ENCODE peak calls at places on chromosomes 7 and 10, in four cellular contexts. B is foreskin fibroblast, P is cardiac muscle cell, M is RWPE1. H is an unnamed sample.
A peak's percentile ranks its signal among the peaks of the same experiment; 100 is the strongest.

GRCh38 chr7:30169585-30169978 is 34.8 kb downstream of the MTURN start:
- DNase-seq in B (peak; percentile 56), P (no peak), M (no peak), H (no peak)

GRCh38 chr7:23055582-23056178 is 41.8 kb upstream of the HYCC1 start:
- DNase-seq in B (peak; percentile 86), P (peak; percentile 77), M (peak; percentile 71), H (peak; percentile 57)

GRCh38 chr7:90595801-90596683 is at the start of gene CDK14:
- DNase-seq in B (peak; percentile 90), P (peak; percentile 82), M (peak; percentile 64), H (peak; percentile 85)

GRCh38 chr7:66100408-66101050 is 14.1 kb upstream of the CRCP start:
- DNase-seq in B (no peak), P (no peak), M (no peak), H (no peak)

GRCh38 chr10:80964955-80965614 is 427.4 kb downstream of the SH2D4B start:
- DNase-seq in B (no peak), P (no peak), M (no peak), H (no peak)

GRCh38 chr10:34139559-34139958 is 675.5 kb downstream of the PARD3 start:
- DNase-seq in B (peak; percentile 70), P (peak; percentile 54), M (no peak), H (no peak)

GRCh38 chr7:69747144-69747543 is 148.9 kb downstream of the AUTS2 start:
- DNase-seq in B (no peak), P (no peak), M (no peak), H (no peak)

GRCh38 chr7:73429218-73429617 is 4.4 kb upstream of the FZD9 start:
- DNase-seq in B (peak; percentile 59), P (peak; percentile 54), M (no peak), H (no peak)

GRCh38 chr10:4755286-4756009 is 70.6 kb upstream of the AKR1E2 start:
- DNase-seq in B (peak; percentile 33), P (peak; percentile 34), M (no peak), H (no peak)

GRCh38 chr7:158926348-158926747 is 70.0 kb downstream of the DYNC2I1 start:
- DNase-seq in B (no peak), P (no peak), M (no peak), H (no peak)

GRCh38 chr10:80699602-80700039 is 161.9 kb downstream of the SH2D4B start:
- DNase-seq in B (peak; percentile 78), P (peak; percentile 73), M (peak; percentile 67), H (peak; percentile 94)

GRCh38 chr10:120426306-120426705 is 30.7 kb upstream of the PLPP4 start:
- DNase-seq in B (no peak), P (no peak), M (no peak), H (no peak)

GRCh38 chr10:126905776-126906703 is 812 bp downstream of the DOCK1 start:
- DNase-seq in B (peak; percentile 74), P (peak; percentile 43), M (peak; percentile 42), H (peak; percentile 60)

GRCh38 chr10:69004821-69005220 is 16.2 kb downstream of the KIFBP start:
- DNase-seq in B (peak; percentile 56), P (peak; percentile 79), M (peak; percentile 34), H (no peak)

GRCh38 chr10:28845009-28845682 is 167.8 kb downstream of the BAMBI start:
- DNase-seq in B (no peak), P (peak; percentile 97), M (no peak), H (no peak)

GRCh38 chr7:560966-561630 is 41.5 kb upstream of the PDGFA start:
- DNase-seq in B (no peak), P (no peak), M (no peak), H (no peak)

GRCh38 chr10:107814865-107815487 is 650.5 kb upstream of the SORCS1 start:
- DNase-seq in B (peak; percentile 87), P (peak; percentile 58), M (peak; percentile 42), H (peak; percentile 68)

GRCh38 chr10:99276848-99277486 is 41.3 kb upstream of the HPSE2 start:
- DNase-seq in B (peak; percentile 54), P (peak; percentile 22), M (peak; percentile 30), H (no peak)

GRCh38 chr7:22205631-22206030 is 151.3 kb downstream of the RAPGEF5 start:
- DNase-seq in B (no peak), P (no peak), M (no peak), H (no peak)

GRCh38 chr10:77360121-77360520 is 277.5 kb downstream of the KCNMA1 start:
- DNase-seq in B (peak; percentile 76), P (no peak), M (no peak), H (no peak)
- TF ChIP-seq CTCF in B (no peak), P (no peak), M (no peak), H (no peak)

DNA sequence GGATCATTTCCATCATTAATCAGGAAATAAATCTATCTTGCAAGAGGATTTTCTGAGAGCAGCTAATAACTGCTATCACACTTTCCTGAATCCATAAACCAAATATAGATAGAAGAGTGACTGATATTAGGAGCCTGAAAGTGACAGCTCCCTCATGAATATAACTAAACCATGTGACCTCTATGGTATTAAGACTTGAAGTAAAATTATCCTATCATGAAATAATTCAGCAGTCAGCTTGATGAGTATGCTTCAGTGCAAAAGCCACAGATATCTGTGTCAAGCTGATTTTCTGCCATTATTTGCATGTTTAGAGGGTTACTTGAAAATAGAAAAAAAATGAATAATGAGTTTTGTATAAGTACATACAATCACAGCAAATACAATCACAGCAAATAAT is 80.1 kb upstream of the PPP1R3A start:
- DNase-seq in B (no peak), P (no peak), M (no peak), H (no peak)
- TF ChIP-seq CTCF in B (no peak), P (no peak), M (no peak), H (no peak)

GRCh38 chr7:134480202-134480601 is 21.3 kb upstream of the AKR1B1 start:
- DNase-seq in B (no peak), P (no peak), M (no peak), H (no peak)

GRCh38 chr7:134477954-134478353 is 19.1 kb upstream of the AKR1B1 start:
- DNase-seq in B (peak; percentile 54), P (peak; percentile 61), M (no peak), H (no peak)

GRCh38 chr7:134481167-134481566 is 22.3 kb upstream of the AKR1B1 start:
- DNase-seq in B (no peak), P (no peak), M (no peak), H (no peak)

GRCh38 chr7:134480730-134481129 is 21.8 kb upstream of the AKR1B1 start:
- DNase-seq in B (peak; percentile 76), P (peak; percentile 50), M (no peak), H (no peak)

GRCh38 chr7:134478707-134479106 is 19.8 kb upstream of the AKR1B1 start:
- DNase-seq in B (peak; percentile 47), P (peak; percentile 27), M (no peak), H (no peak)
- TF ChIP-seq CTCF in B (peak; percentile 13), P (peak; percentile 34), M (no peak), H (no peak)

DNA sequence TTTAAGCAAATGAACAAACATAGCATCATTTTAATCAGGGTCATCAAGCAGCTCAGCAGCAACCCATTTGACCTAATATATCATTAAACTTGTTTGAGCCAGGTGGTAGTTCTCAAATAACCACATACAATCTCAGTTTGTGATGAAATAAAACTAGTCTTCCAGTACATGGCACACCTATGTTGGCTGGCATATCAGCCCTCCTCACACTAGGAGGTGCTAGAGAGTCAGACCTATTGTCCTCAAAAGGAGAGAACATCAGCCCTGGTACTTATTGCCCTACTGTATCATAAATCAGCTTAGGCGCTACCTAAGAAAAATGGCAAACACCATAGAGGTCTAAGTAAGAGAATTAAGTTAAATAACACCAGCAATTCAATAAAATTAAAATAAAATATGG is 81.7 kb downstream of the CABCOCO1 start:
- DNase-seq in B (no peak), P (no peak), M (no peak), H (no peak)
- TF ChIP-seq CTCF in B (peak; percentile 3), P (peak; percentile 18), M (no peak), H (peak; percentile 23)

GRCh38 chr7:153088601-153089000 is 329.0 kb downstream of the ACTR3B start:
- DNase-seq in B (no peak), P (no peak), M (no peak), H (no peak)

GRCh38 chr7:153091477-153091876 is 331.9 kb downstream of the ACTR3B start:
- DNase-seq in B (no peak), P (no peak), M (no peak), H (no peak)

GRCh38 chr7:153087498-153087897 is 327.9 kb downstream of the ACTR3B start:
- DNase-seq in B (peak; percentile 8), P (no peak), M (peak; percentile 2), H (no peak)

GRCh38 chr7:153090209-153090608 is 330.7 kb downstream of the ACTR3B start:
- DNase-seq in B (no peak), P (no peak), M (no peak), H (no peak)

DNA sequence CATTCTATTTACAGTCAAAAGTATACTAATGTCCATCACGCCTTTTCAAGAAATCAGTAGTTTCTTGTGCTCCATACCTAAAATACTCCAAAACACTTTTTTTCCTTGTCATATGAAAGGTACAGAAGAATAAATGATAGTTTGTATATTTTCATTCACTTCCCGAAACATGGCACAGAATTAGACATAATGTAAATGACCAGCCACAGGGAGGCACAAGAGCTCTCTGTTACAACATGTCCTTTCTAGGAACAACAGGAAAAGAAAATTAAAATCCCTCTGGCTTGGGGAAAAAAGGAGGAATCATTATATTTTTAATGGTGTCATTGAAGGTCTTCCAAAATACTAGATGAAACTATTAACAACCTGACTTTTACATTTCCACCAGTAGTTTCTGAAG is 331.2 kb downstream of the ACTR3B start:
- DNase-seq in B (no peak), P (no peak), M (no peak), H (no peak)
- TF ChIP-seq CTCF in B (no peak), P (no peak), M (no peak), H (no peak)

GRCh38 chr10:49333192-49333591 is 34.2 kb downstream of the C10orf71 start:
- DNase-seq in B (no peak), P (no peak), M (no peak), H (no peak)

GRCh38 chr10:49330127-49330665 is 31.2 kb downstream of the C10orf71 start:
- DNase-seq in B (no peak), P (no peak), M (no peak), H (no peak)

GRCh38 chr10:49332768-49333167 is 33.8 kb downstream of the C10orf71 start:
- DNase-seq in B (no peak), P (no peak), M (no peak), H (no peak)

GRCh38 chr10:49331431-49331830 is 32.5 kb downstream of the C10orf71 start:
- DNase-seq in B (no peak), P (no peak), M (no peak), H (no peak)

DNA sequence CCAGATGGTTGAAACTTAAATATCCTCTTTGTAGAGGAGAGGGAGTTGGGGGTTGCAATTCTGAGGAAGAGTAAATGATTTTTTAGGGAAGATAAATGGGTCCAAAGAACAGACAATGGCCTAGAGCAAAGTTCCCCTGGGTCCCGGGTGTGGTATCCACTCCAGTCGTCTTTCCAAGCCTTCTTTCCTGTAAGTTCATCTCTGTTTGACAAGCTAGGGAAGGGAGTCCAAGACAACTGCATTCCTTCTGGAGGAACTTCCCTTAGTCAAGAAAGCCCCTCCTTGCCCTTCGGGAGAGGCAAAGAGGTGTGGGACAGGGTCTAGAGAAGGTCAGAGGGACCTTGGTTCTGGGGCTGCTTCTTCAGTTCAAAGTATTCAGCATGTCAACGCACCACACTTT is 33.4 kb downstream of the C10orf71 start:
- DNase-seq in B (no peak), P (no peak), M (no peak), H (no peak)
- TF ChIP-seq CTCF in B (no peak), P (no peak), M (no peak), H (no peak)

GRCh38 chr10:87771871-87772500 is 46.0 kb downstream of the ATAD1 start:
- DNase-seq in B (peak; percentile 37), P (peak; percentile 59), M (peak; percentile 24), H (no peak)
- TF ChIP-seq CTCF in B (peak; percentile 15), P (peak; percentile 48), M (peak; percentile 61), H (peak; percentile 61)

GRCh38 chr7:157612664-157613561 is 276.1 kb downstream of the DNAJB6 start:
- DNase-seq in B (peak; percentile 17), P (peak; percentile 13), M (no peak), H (no peak)
- TF ChIP-seq CTCF in B (no peak), P (no peak), M (no peak), H (no peak)